ENCODE peak calls at places on chromosomes 2 and 18, in six cellular contexts. B is H1, N is cardiac muscle cell, U is neural crest cell, Q is AG04450, W is nephron progenitor cell. V is an unnamed sample.

GRCh38 chr2:44970846-44971450 is 29.4 kb downstream of the SIX3 start:
- DNase-seq in B (no peak), N (no peak), U (no peak), Q (no peak), W (no peak), V (no peak)

GRCh38 chr2:58680938-58681337 is 439.8 kb upstream of the FANCL start:
- DNase-seq in B (no peak), N (no peak), U (no peak), Q (no peak), W (no peak), V (no peak)

GRCh38 chr2:217903859-217904613 is 98.8 kb downstream of the TNS1 start:
- DNase-seq in B (no peak), N (peak; percentile 89), U (no peak), Q (no peak), W (peak; percentile 61), V (no peak)

GRCh38 chr2:16649353-16650286 is 16.0 kb downstream of the CYRIA start:
- DNase-seq in B (no peak), N (no peak), U (no peak), Q (no peak), W (no peak), V (no peak)

GRCh38 chr2:193251909-193252308 is 1057.2 kb upstream of the TMEFF2 start:
- DNase-seq in B (no peak), N (no peak), U (no peak), Q (no peak), W (no peak), V (no peak)

GRCh38 chr2:219155054-219155644 is 5.5 kb downstream of the NHEJ1 start:
- DNase-seq in B (no peak), N (peak; percentile 85), U (peak; percentile 30), Q (peak; percentile 34), W (peak; percentile 50), V (peak; percentile 42)

GRCh38 chr18:78571831-78572347 is 407.7 kb upstream of the SALL3 start:
- DNase-seq in B (no peak), N (no peak), U (no peak), Q (no peak), W (no peak), V (no peak)

GRCh38 chr18:35730738-35731370 is 149.3 kb downstream of the GALNT1 start:
- DNase-seq in B (no peak), N (peak; percentile 81), U (no peak), Q (no peak), W (peak; percentile 49), V (no peak)

GRCh38 chr2:176814740-176815367 is 397.7 kb upstream of the HNRNPA3 start:
- DNase-seq in B (no peak), N (peak; percentile 13), U (no peak), Q (no peak), W (no peak), V (no peak)
- TF ChIP-seq CTCF in B (peak; percentile 47), N (peak; percentile 52), U (peak; percentile 78), Q (peak; percentile 52), W (peak; percentile 71), V (peak; percentile 53)

DNA sequence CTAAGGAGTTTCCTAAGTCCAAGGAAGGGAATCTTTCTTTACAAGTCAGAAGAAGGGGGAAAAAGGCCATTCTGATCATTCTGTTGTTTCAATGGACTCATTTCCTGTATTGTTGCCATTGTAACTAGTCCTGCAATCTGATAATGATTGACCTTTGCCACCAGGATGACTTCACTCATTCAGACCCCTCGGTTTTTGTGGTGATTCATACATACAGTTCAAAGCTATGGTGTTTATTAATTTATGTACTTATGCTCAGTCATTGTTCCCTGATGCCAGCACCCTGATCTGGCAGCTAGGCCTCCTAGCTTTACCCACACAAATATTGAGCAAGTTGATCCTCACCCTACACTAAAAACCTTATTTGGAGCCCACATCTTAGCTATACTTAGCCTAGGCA is 57.6 kb upstream of the ZNF519 start:
- DNase-seq in B (no peak), N (peak; percentile 9), U (no peak), Q (no peak), W (no peak), V (no peak)
- TF ChIP-seq CTCF in B (no peak), N (no peak), U (no peak), Q (no peak), W (no peak), V (no peak)

GRCh38 chr2:231924889-231925275 is 1.3 kb downstream of the NPPC start:
- DNase-seq in B (no peak), N (no peak), U (no peak), Q (no peak), W (no peak), V (no peak)

GRCh38 chr2:231926761-231927565 is 767 bp upstream of the NPPC start:
- DNase-seq in B (peak; percentile 80), N (peak; percentile 12), U (no peak), Q (no peak), W (peak; percentile 31), V (no peak)

GRCh38 chr2:231927566-231927890 is 1.3 kb upstream of the NPPC start:
- DNase-seq in B (peak; percentile 59), N (no peak), U (no peak), Q (no peak), W (no peak), V (no peak)

GRCh38 chr2:231925303-231926179 is 655 bp downstream of the NPPC start:
- DNase-seq in B (peak; percentile 93), N (peak; percentile 92), U (peak; percentile 89), Q (peak; percentile 61), W (peak; percentile 92), V (peak; percentile 84)

DNA sequence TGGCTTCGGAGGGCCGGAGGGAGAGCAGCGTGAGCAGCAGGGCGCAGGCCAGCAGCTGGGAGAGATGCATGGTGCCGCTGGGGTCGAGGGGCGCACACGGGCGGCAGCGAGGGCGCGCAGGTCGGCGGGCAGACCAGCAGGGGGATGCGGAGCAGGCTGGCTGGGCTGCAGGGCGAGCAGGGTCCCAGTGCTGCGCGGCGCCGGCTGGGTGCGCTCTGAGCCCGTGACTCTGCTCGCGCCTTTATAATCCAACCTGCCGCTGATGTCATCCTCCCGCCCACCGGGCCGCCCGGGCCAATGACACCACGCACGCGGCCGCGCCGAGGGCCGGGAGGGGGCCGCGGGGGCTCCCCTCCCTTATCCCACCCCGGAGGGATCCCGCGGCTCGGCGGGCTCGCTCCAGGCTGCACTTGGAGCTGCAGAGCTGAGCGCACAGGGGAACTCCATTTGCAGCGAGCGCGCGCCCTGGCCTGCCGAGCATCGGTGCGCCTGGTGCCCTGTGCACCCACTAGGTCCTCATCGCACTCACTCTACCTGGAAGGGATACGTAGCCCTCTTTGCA is at the start of gene NPPC:
- DNase-seq in B (peak; percentile 84), N (peak; percentile 52), U (peak; percentile 78), Q (no peak), W (peak; percentile 85), V (peak; percentile 85)
- TF ChIP-seq CTCF in B (peak; percentile 78), N (peak; percentile 37), U (peak; percentile 65), Q (peak; percentile 21), W (peak; percentile 54), V (peak; percentile 61)

GRCh38 chr18:26840965-26841364 is 24.5 kb downstream of the AQP4 start:
- DNase-seq in B (no peak), N (no peak), U (no peak), Q (no peak), W (no peak), V (no peak)
- TF ChIP-seq CTCF in B (peak; percentile 37), N (no peak), U (no peak), Q (no peak), W (no peak), V (no peak)

GRCh38 chr2:207474871-207475485 is 54.8 kb upstream of the CREB1 start:
- DNase-seq in B (no peak), N (peak; percentile 75), U (peak; percentile 67), Q (no peak), W (peak; percentile 46), V (no peak)
- TF ChIP-seq CTCF in B (peak; percentile 70), N (peak; percentile 32), U (peak; percentile 90), Q (peak; percentile 61), W (peak; percentile 74), V (peak; percentile 76)

GRCh38 chr2:84175340-84175739 is 283.7 kb downstream of the SUCLG1 start:
- DNase-seq in B (no peak), N (no peak), U (no peak), Q (no peak), W (no peak), V (no peak)
- TF ChIP-seq CTCF in B (no peak), N (no peak), U (no peak), Q (no peak), W (no peak), V (no peak)

DNA sequence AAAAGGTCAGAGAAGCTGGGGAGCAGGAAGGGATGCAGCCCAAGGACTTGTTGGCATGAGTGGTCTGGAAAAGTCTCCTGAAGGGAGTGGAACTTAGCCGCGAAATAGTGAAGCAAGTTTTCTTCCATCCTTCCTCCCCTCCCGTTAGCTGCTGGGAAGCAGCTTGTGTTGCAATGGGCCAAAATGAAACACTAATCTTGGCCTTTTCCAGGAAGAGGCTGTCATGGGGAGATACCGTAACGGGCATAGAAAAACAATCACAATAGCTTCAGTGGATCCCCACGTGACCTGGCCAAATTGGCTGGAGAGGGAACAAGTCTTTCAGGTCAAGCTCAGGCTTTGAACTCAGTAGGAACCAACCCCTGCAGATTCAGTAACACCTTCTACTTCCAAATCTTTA is 49.3 kb downstream of the SEMA4F start:
- DNase-seq in B (no peak), N (peak; percentile 91), U (no peak), Q (no peak), W (no peak), V (no peak)
- TF ChIP-seq CTCF in B (no peak), N (no peak), U (no peak), Q (no peak), W (no peak), V (no peak)

GRCh38 chr2:144071461-144071860 is 448.5 kb downstream of the ZEB2 start:
- DNase-seq in B (no peak), N (peak; percentile 58), U (no peak), Q (peak; percentile 50), W (no peak), V (no peak)
- TF ChIP-seq CTCF in B (no peak), N (peak; percentile 51), U (no peak), Q (peak; percentile 80), W (no peak), V (no peak)

DNA sequence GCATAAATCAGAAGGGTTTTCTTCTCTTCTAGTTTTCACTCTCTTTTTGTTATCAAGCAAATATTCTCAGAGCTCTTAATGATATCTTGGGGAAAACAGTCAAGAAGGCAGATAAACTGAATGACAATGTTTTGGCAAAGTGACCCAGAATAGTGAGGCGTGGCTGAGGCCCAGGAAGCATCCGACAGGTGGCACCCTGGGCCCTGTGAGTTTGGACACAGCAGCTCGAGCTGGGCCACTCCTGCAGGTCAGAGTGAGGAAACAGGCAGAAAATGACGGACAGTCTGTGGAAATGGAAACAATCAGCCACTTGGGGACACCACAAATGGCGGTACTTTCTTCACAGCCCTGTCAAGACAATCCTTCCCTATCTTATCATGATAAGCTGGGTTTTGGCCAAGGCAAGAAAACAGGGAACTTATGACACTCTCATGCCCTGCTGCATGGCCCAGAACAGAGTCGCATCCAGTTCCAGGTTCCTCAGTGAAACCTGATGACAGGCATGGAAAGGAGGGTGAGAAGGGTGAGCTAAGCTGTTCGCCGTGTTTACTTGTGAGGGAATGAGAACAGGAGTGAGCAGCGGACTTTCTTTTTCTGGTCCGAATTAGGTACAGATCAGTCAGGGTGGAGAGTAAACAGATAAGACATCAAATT is 32.1 kb downstream of the MRPL44 start:
- DNase-seq in B (no peak), N (no peak), U (no peak), Q (no peak), W (no peak), V (no peak)
- TF ChIP-seq CTCF in B (peak; percentile 69), N (no peak), U (peak; percentile 14), Q (no peak), W (no peak), V (no peak)

V was measured in D721Med.